ENCODE peak calls at places on chromosomes 13 and 19, in ten cellular contexts. X, U, I, W, Z, M, O, R, P and J are unnamed samples.

GRCh38 chr13:25232937-25233515 is 54.3 kb downstream of the MTMR6 start:
- DNase-seq in I (no peak), M (no peak), U (no peak), P (peak), R (no peak), Z (no peak), W (no peak), O (peak), X (no peak), J (no peak)

GRCh38 chr13:74570834-74571233 is 436.6 kb upstream of the KLF12 start:
- DNase-seq in I (peak), Z (no peak), O (no peak), M (no peak), R (no peak), X (no peak), W (no peak), P (no peak), U (no peak), J (no peak)

GRCh38 chr19:23998568-23998967 is 83.9 kb downstream of the ZNF726 start:
- DNase-seq in U (no peak), W (no peak), I (no peak), M (no peak), P (no peak), R (no peak), O (no peak), X (no peak), Z (no peak), J (no peak)

GRCh38 chr13:75621147-75621546 is 15.0 kb upstream of the LMO7 start:
- DNase-seq in R (no peak), P (no peak), W (no peak), I (peak), Z (no peak), X (no peak), M (no peak), O (no peak), U (no peak), J (peak)

GRCh38 chr19:37914908-37915307 is 7.9 kb downstream of the SIPA1L3 start:
- DNase-seq in P (peak), M (no peak), X (no peak), I (no peak), U (no peak), O (no peak), R (peak), Z (peak), W (no peak), J (no peak)

GRCh38 chr19:35903550-35904179 is 1.3 kb downstream of the HCST start:
- DNase-seq in W (peak), I (peak), M (peak), P (peak), Z (peak), O (peak), X (peak), R (peak), U (peak), J (no peak)

GRCh38 chr13:79228972-79229371 is 177.1 kb downstream of the RBM26 start:
- DNase-seq in I (no peak), W (no peak), U (no peak), R (no peak), M (no peak), Z (no peak), O (no peak), P (no peak), X (no peak), J (no peak)

GRCh38 chr19:3595521-3596061 is 10.3 kb downstream of the GIPC3 start:
- DNase-seq in Z (no peak), U (no peak), W (no peak), I (no peak), O (no peak), M (no peak), X (no peak), R (no peak), P (no peak), J (no peak)

GRCh38 chr13:38283346-38283745 is 66.3 kb upstream of the UFM1 start:
- DNase-seq in P (no peak), Z (no peak), W (no peak), M (no peak), R (no peak), U (no peak), I (no peak), O (no peak), X (no peak), J (no peak)